ENCODE peak calls at places on chromosome 1, in ten cellular contexts. G is activated naive CD8-positive, alpha-beta T cell treated with anti-CD3 and anti-CD28 coated beads, Interleukin-2, amount 50 U/mL, for 16 hours; W is right lobe of liver; K is EH; Q is T-helper 1 cell; U is NCI-H1694 treated with DMSO at 0.1 percent for 48 hours; Z is activated T-cell treated with anti-CD3 and anti-CD28 coated beads, Interleukin-2, amount 50 U/mL, for 48 hours; A is H1; Y is Right ventricle myocardium superior; H is stimulated activated CD4-positive, alpha-beta T cell treated with anti-CD3 and anti-CD28 coated beads, Interleukin-12 subunit alpha, Interleukin-12 subunit beta, amount 100 ng/mL, for 48 hours. F is an unnamed sample.
A peak's percentile ranks its signal among the peaks of the same experiment; 100 is the strongest.

GRCh38 chr1:240306673-240307072 is 215.0 kb downstream of the FMN2 start:
- DNase-seq in G (no peak), W (no peak), K (peak; percentile 94), Q (no peak), U (no peak), Z (no peak), A (no peak), Y (no peak), H (no peak), F (no peak)

GRCh38 chr1:53614231-53615021 is 124.5 kb downstream of the GLIS1 start:
- DNase-seq in G (no peak), W (peak; percentile 37), K (no peak), Q (no peak), U (no peak), Z (no peak), A (no peak), Y (no peak), H (no peak), F (no peak)

GRCh38 chr1:39113109-39113743 is 87.1 kb downstream of the NDUFS5 start:
- DNase-seq in G (no peak), W (no peak), K (no peak), Q (no peak), U (no peak), Z (no peak), A (no peak), Y (no peak), H (no peak), F (no peak)

GRCh38 chr1:51063121-51063520 is 38.9 kb upstream of the C1orf185 start:
- DNase-seq in G (no peak), W (no peak), K (peak; percentile 93), Q (no peak), U (no peak), Z (no peak), A (no peak), Y (no peak), H (no peak), F (no peak)

GRCh38 chr1:215543191-215543606 is 23.9 kb upstream of the KCTD3 start:
- DNase-seq in G (no peak), W (no peak), K (peak; percentile 59), Q (no peak), U (no peak), Z (no peak), A (no peak), Y (no peak), H (no peak), F (no peak)

GRCh38 chr1:230832466-230832865 is 35.9 kb downstream of the C1orf198 start:
- DNase-seq in G (no peak), W (no peak), K (peak; percentile 51), Q (no peak), U (no peak), Z (no peak), A (no peak), Y (no peak), H (no peak), F (no peak)

GRCh38 chr1:12111741-12112140 is 48.6 kb downstream of the TNFRSF8 start:
- DNase-seq in G (no peak), W (no peak), K (no peak), Q (no peak), U (no peak), Z (no peak), A (no peak), Y (no peak), H (no peak), F (no peak)

GRCh38 chr1:6646499-6647148 is 22.0 kb downstream of the THAP3 start:
- DNase-seq in G (no peak), W (no peak), K (peak; percentile 69), Q (no peak), U (peak; percentile 63), Z (no peak), A (no peak), Y (no peak), H (peak; percentile 9), F (peak; percentile 37)

GRCh38 chr1:67020304-67020703 is 33.6 kb downstream of the SLC35D1 start:
- DNase-seq in G (no peak), W (no peak), K (peak; percentile 74), Q (no peak), U (no peak), Z (no peak), A (no peak), Y (no peak), H (no peak), F (no peak)

GRCh38 chr1:178500936-178501554 is 4.3 kb upstream of the CLEC20A start:
- DNase-seq in G (no peak), W (no peak), K (no peak), Q (no peak), U (no peak), Z (no peak), A (no peak), Y (no peak), H (no peak), F (no peak)

GRCh38 chr1:237405912-237406311 is 363.9 kb downstream of the RYR2 start:
- DNase-seq in G (no peak), W (no peak), K (no peak), Q (no peak), U (no peak), Z (no peak), A (no peak), Y (no peak), H (no peak), F (no peak)

GRCh38 chr1:109274533-109275476 is 8.1 kb downstream of the PSRC1 start:
- DNase-seq in G (no peak), W (peak; percentile 89), K (peak; percentile 73), Q (no peak), U (no peak), Z (no peak), A (no peak), Y (peak; percentile 58), H (no peak), F (no peak)

GRCh38 chr1:218813247-218813646 is 360.4 kb upstream of the LYPLAL1 start:
- DNase-seq in G (no peak), W (no peak), K (no peak), Q (no peak), U (no peak), Z (no peak), A (no peak), Y (no peak), H (no peak), F (no peak)

GRCh38 chr1:11534846-11535245 is 55.9 kb downstream of the DISP3 start:
- DNase-seq in G (no peak), W (peak; percentile 39), K (no peak), Q (no peak), U (no peak), Z (no peak), A (no peak), Y (no peak), H (no peak), F (no peak)